ENCODE peak calls at places on chromosomes 12 and 14, in seven cellular contexts. F is left ventricle myocardium inferior; L is CD8-positive, alpha-beta memory T cell; Y is CD4-positive, CD25-positive, alpha-beta regulatory T cell; Q is heart right ventricle; P is mammary epithelial cell; U is DND-41. S is an unnamed sample.

GRCh38 chr14:63524537-63525155 is 18.5 kb downstream of the PPP2R5E start:
- DNase-seq in F (no peak), L (peak), Y (no peak), Q (no peak), P (no peak), U (no peak), S (no peak)

GRCh38 chr12:132132609-132133430 is 11.3 kb downstream of the DDX51 start:
- DNase-seq in F (no peak), L (no peak), Y (no peak), Q (no peak), P (no peak), U (no peak), S (no peak)

GRCh38 chr12:23502259-23502658 is 447.2 kb downstream of the SOX5 start:
- DNase-seq in F (no peak), L (no peak), Y (no peak), Q (no peak), P (no peak), U (no peak), S (no peak)

GRCh38 chr12:62934799-62935674 is at the start of gene PPM1H:
- DNase-seq in F (peak), L (no peak), Y (no peak), Q (peak), P (peak), U (peak), S (peak)

GRCh38 chr12:50988051-50988450 is 35.7 kb downstream of the HIGD1C start:
- DNase-seq in F (no peak), L (no peak), Y (no peak), Q (no peak), P (no peak), U (no peak), S (no peak)

GRCh38 chr12:87332987-87333761 is 696.0 kb downstream of the C12orf50 start:
- DNase-seq in F (no peak), L (no peak), Y (no peak), Q (no peak), P (no peak), U (no peak), S (no peak)

GRCh38 chr12:13196302-13196921 is at the start of gene EMP1:
- DNase-seq in F (peak), L (peak), Y (peak), Q (peak), P (peak), U (peak), S (peak)

GRCh38 chr14:104593710-104594121 is 10.9 kb downstream of the TMEM179 start:
- DNase-seq in F (peak), L (no peak), Y (no peak), Q (no peak), P (no peak), U (no peak), S (no peak)

GRCh38 chr12:42730286-42730685 is 140.7 kb upstream of the PRICKLE1 start:
- DNase-seq in F (no peak), L (no peak), Y (no peak), Q (no peak), P (peak), U (no peak), S (no peak)

GRCh38 chr14:56274556-56274955 is 156.3 kb downstream of the PELI2 start:
- DNase-seq in F (no peak), L (no peak), Y (no peak), Q (no peak), P (no peak), U (no peak), S (no peak)

GRCh38 chr12:98228619-98229538 is 286.5 kb upstream of the TMPO start:
- DNase-seq in F (no peak), L (no peak), Y (no peak), Q (no peak), P (no peak), U (no peak), S (no peak)

GRCh38 chr12:120720234-120720968 is 5.2 kb upstream of the ACADS start:
- DNase-seq in F (no peak), L (no peak), Y (no peak), Q (no peak), P (peak), U (no peak), S (no peak)

GRCh38 chr12:118418385-118419057 is 42.2 kb downstream of the SUDS3 start:
- DNase-seq in F (no peak), L (no peak), Y (no peak), Q (no peak), P (peak), U (no peak), S (no peak)

GRCh38 chr12:74846116-74846515 is 308.5 kb downstream of the ATXN7L3B start:
- DNase-seq in F (no peak), L (no peak), Y (no peak), Q (no peak), P (no peak), U (no peak), S (no peak)

GRCh38 chr12:7061138-7061537 is 620 bp downstream of the C1S start:
- DNase-seq in F (no peak), L (no peak), Y (no peak), Q (no peak), P (no peak), U (no peak), S (no peak)

GRCh38 chr14:99560946-99561683 is 42.9 kb downstream of the CCDC85C start:
- DNase-seq in F (peak), L (no peak), Y (no peak), Q (no peak), P (no peak), U (no peak), S (no peak)

GRCh38 chr12:27861428-27862167 is 81.6 kb upstream of the MANSC4 start:
- DNase-seq in F (peak), L (no peak), Y (no peak), Q (peak), P (peak), U (peak), S (peak)

GRCh38 chr12:10392394-10392930 is 2.6 kb upstream of the KLRK1 start:
- DNase-seq in F (peak), L (peak), Y (no peak), Q (peak), P (peak), U (no peak), S (peak)

GRCh38 chr12:14473707-14474287 is 93.9 kb downstream of the PLBD1 start:
- DNase-seq in F (no peak), L (no peak), Y (no peak), Q (no peak), P (peak), U (no peak), S (no peak)

GRCh38 chr12:55726911-55727310 is 1.9 kb downstream of the CD63 start:
- DNase-seq in F (no peak), L (no peak), Y (no peak), Q (no peak), P (no peak), U (no peak), S (no peak)

GRCh38 chr12:27237790-27238771 is 6.0 kb upstream of the STK38L start:
- DNase-seq in F (no peak), L (no peak), Y (no peak), Q (no peak), P (no peak), U (no peak), S (no peak)

GRCh38 chr12:105522166-105522825 is 191.8 kb downstream of the C12orf75 start:
- DNase-seq in F (no peak), L (no peak), Y (no peak), Q (no peak), P (no peak), U (no peak), S (no peak)

GRCh38 chr12:47824629-47825028 is 4.9 kb upstream of the HDAC7 start:
- DNase-seq in F (no peak), L (no peak), Y (no peak), Q (no peak), P (no peak), U (no peak), S (no peak)

DNA sequence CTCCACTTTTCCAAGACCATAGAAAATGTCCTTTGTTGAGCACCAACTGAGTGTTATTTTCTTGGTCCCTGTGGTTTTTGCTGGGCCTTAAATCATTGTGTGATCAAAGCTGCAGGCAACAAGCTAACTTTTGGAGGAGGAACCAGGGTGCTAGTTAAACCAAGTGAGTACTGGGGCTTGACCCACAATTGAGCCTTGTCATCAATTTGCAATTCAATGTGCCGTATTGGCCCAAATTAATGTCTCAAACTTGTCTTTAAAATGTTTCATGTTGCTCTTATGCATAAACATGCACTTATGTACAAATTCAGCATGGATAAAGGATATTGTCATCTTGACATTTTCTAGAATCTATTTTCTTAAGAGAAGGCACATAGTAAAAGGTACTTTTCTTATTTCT is 62.3 kb downstream of the DAD1 start:
- DNase-seq in F (no peak), L (no peak), Y (no peak), Q (no peak), P (no peak), U (no peak), S (no peak)
- H3K4me3 ChIP-seq in F (no peak), L (peak), Y (peak), Q (no peak), P (no peak), U (no peak), S (no peak)

GRCh38 chr14:20873370-20874177 is 17.6 kb upstream of the RNASE3 start:
- DNase-seq in F (peak), L (peak), Y (peak), Q (peak), P (peak), U (peak), S (peak)
- H3K4me3 ChIP-seq in F (peak), L (no peak), Y (no peak), Q (peak), P (no peak), U (no peak), S (no peak)

DNA sequence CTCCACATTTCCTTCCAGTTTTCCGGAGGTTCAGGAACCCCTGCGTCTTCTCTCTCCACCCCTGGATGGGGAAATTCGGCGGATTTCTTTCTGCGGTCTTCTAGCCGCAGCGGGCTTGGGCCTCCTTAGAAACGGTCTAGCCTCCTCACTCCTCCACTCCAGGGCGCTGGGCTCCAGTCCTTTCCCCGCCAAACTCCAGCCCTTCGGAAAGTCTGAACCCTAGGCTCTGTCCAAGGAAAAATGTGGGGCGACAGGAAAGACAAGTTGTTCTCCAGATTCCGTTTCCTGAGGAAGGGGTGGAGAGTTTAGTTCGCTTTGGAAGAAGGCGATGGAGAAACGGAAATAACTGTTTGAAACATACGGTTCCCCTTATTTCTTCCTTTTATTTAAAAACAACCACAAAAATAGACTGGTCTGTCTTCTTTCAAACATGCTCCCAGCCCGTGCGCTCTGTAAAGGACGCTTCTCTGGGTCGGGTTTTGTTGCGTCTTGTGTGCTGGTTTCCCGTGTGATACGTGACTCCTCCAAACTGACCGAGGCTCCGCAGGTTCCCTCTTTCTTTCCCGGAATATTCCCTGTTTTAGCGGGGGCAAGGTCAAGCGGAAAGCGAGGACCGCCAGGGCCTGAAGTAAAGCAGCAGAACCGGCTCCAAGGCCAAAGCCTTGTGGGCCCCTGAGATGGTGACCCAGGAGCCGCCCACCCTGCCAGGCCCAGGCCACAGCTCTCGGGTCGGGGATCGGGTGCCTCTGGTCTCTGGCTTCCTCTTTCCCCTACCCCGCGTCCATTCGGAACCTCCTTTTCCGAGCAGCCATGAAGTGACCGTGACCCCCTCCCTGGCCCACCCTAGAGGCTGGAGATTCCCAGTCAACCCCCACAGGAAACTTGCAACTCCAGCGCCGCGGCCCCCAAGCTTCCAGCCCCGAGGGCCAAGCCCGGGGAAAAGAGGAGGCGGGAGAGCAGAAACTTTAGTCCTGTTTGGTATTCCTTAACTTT is 1.1 kb upstream of the HOXC10 start:
- DNase-seq in F (no peak), L (no peak), Y (no peak), Q (no peak), P (no peak), U (no peak), S (no peak)
- H3K4me3 ChIP-seq in F (no peak), L (no peak), Y (no peak), Q (no peak), P (no peak), U (no peak), S (no peak)

GRCh38 chr12:12032771-12033588 is 37.8 kb upstream of the BCL2L14 start:
- DNase-seq in F (peak), L (peak), Y (peak), Q (peak), P (peak), U (peak), S (peak)
- H3K4me3 ChIP-seq in F (peak), L (peak), Y (peak), Q (peak), P (peak), U (no peak), S (peak)

GRCh38 chr12:16605666-16606116 is 271 bp downstream of the LMO3 start:
- DNase-seq in F (no peak), L (no peak), Y (no peak), Q (no peak), P (peak), U (no peak), S (no peak)

GRCh38 chr12:16606936-16607335 is 974 bp upstream of the LMO3 start:
- DNase-seq in F (no peak), L (no peak), Y (no peak), Q (no peak), P (no peak), U (no peak), S (no peak)

GRCh38 chr12:16604853-16605252 is 1.1 kb downstream of the LMO3 start:
- DNase-seq in F (no peak), L (no peak), Y (no peak), Q (no peak), P (no peak), U (no peak), S (no peak)

GRCh38 chr12:16606201-16606849 is 363 bp upstream of the LMO3 start:
- DNase-seq in F (no peak), L (no peak), Y (no peak), Q (no peak), P (peak), U (no peak), S (no peak)

GRCh38 chr12:16606117-16606200 is at the start of gene LMO3:
- DNase-seq in F (no peak), L (no peak), Y (no peak), Q (no peak), P (no peak), U (no peak), S (no peak)
- H3K4me3 ChIP-seq in F (peak), L (no peak), Y (no peak), Q (peak), P (peak), U (no peak), S (peak)

GRCh38 chr14:61438860-61439765 is 117.7 kb downstream of the PRKCH start:
- DNase-seq in F (peak), L (peak), Y (no peak), Q (peak), P (peak), U (peak), S (peak)
- H3K4me3 ChIP-seq in F (peak), L (peak), Y (peak), Q (peak), P (no peak), U (no peak), S (no peak)

GRCh38 chr12:65603428-65604351 is 220.6 kb upstream of the HMGA2 start:
- DNase-seq in F (peak), L (no peak), Y (no peak), Q (peak), P (peak), U (no peak), S (peak)
- H3K4me3 ChIP-seq in F (peak), L (no peak), Y (no peak), Q (peak), P (peak), U (no peak), S (peak)

S was measured in right atrium auricular region.